ENCODE peak calls at places on chromosomes 13 and 19, in six cellular contexts. E is Peyer's patch, K is ovary, G is right lobe of liver, I is testis, N is spleen. W is an unnamed sample.

GRCh38 chr13:51328488-51328887 is 11.0 kb upstream of the SERPINE3 start:
- DNase-seq in E (no peak), K (no peak), G (no peak), I (no peak), N (no peak), W (no peak)

GRCh38 chr19:17352608-17353280 is 15.4 kb downstream of the GTPBP3 start:
- DNase-seq in E (no peak), K (no peak), G (no peak), I (no peak), N (no peak), W (no peak)

GRCh38 chr19:5137114-5137513 is 168.2 kb downstream of the KDM4B start:
- DNase-seq in E (no peak), K (no peak), G (no peak), I (no peak), N (no peak), W (no peak)

GRCh38 chr13:100230813-100231575 is 142.1 kb downstream of the PCCA start:
- DNase-seq in E (no peak), K (no peak), G (no peak), I (no peak), N (no peak), W (no peak)

GRCh38 chr13:110254151-110254679 is 52.7 kb downstream of the COL4A1 start:
- DNase-seq in E (no peak), K (no peak), G (no peak), I (peak; percentile 12), N (no peak), W (no peak)

GRCh38 chr19:12202250-12202649 is 39.4 kb downstream of the ZNF136 start:
- DNase-seq in E (peak; percentile 81), K (no peak), G (no peak), I (peak; percentile 44), N (peak; percentile 73), W (peak; percentile 66)

GRCh38 chr19:8506402-8506957 is 4.0 kb upstream of the PRAM1 start:
- DNase-seq in E (no peak), K (no peak), G (no peak), I (no peak), N (no peak), W (no peak)

GRCh38 chr19:53947624-53948023 is 15.1 kb upstream of the CACNG8 start:
- DNase-seq in E (no peak), K (no peak), G (no peak), I (no peak), N (no peak), W (no peak)

GRCh38 chr13:27375686-27376326 is 48.6 kb upstream of the GTF3A start:
- DNase-seq in E (peak; percentile 84), K (peak; percentile 38), G (no peak), I (peak; percentile 83), N (no peak), W (peak; percentile 70)

GRCh38 chr19:8445488-8446001 is 770 bp downstream of the HNRNPM start:
- DNase-seq in E (peak; percentile 68), K (peak; percentile 31), G (peak; percentile 78), I (peak; percentile 59), N (peak; percentile 90), W (peak; percentile 67)

GRCh38 chr19:34998777-34999497 is 1.2 kb upstream of the GRAMD1A start:
- DNase-seq in E (no peak), K (no peak), G (peak; percentile 48), I (no peak), N (peak; percentile 75), W (no peak)

GRCh38 chr13:32150239-32150638 is 118.7 kb downstream of the FRY start:
- DNase-seq in E (no peak), K (no peak), G (no peak), I (peak; percentile 28), N (no peak), W (no peak)

GRCh38 chr19:15332311-15332996 is at the start of gene BRD4:
- DNase-seq in E (peak; percentile 86), K (peak; percentile 70), G (peak; percentile 81), I (peak; percentile 81), N (peak; percentile 94), W (peak; percentile 78)

GRCh38 chr19:31531326-31531725 is 182.1 kb upstream of the TSHZ3 start:
- DNase-seq in E (no peak), K (no peak), G (no peak), I (no peak), N (no peak), W (no peak)

GRCh38 chr19:11091343-11092153 is 2.3 kb downstream of the LDLR start:
- DNase-seq in E (peak; percentile 78), K (peak; percentile 58), G (no peak), I (peak; percentile 31), N (no peak), W (peak; percentile 67)

GRCh38 chr13:52454459-52454824 is 836 bp upstream of the CKAP2 start:
- DNase-seq in E (peak; percentile 69), K (no peak), G (no peak), I (no peak), N (peak; percentile 79), W (no peak)

GRCh38 chr13:77509221-77509620 is 26.3 kb upstream of the SCEL start:
- DNase-seq in E (no peak), K (no peak), G (no peak), I (no peak), N (no peak), W (no peak)

GRCh38 chr13:46603165-46603603 is 50.2 kb downstream of the LRCH1 start:
- DNase-seq in E (no peak), K (no peak), G (no peak), I (no peak), N (no peak), W (no peak)

GRCh38 chr13:22451345-22451744 is 729.4 kb upstream of the SGCG start:
- DNase-seq in E (no peak), K (no peak), G (no peak), I (no peak), N (no peak), W (no peak)

GRCh38 chr19:38223119-38223523 is 901 bp downstream of the DPF1 start:
- DNase-seq in E (no peak), K (no peak), G (no peak), I (no peak), N (no peak), W (no peak)

GRCh38 chr19:58229255-58229639 is 533 bp downstream of the ZNF544 start:
- DNase-seq in E (no peak), K (no peak), G (no peak), I (peak; percentile 34), N (no peak), W (no peak)

GRCh38 chr19:44635581-44636438 is 7.9 kb upstream of the PVR start:
- DNase-seq in E (no peak), K (no peak), G (no peak), I (no peak), N (no peak), W (no peak)

GRCh38 chr13:109785892-109786450 is 412 bp downstream of the IRS2 start:
- DNase-seq in E (no peak), K (no peak), G (no peak), I (peak; percentile 40), N (no peak), W (no peak)

GRCh38 chr19:40398417-40399056 is 8.6 kb upstream of the HIPK4 start:
- DNase-seq in E (peak; percentile 76), K (peak; percentile 61), G (no peak), I (peak; percentile 69), N (no peak), W (peak; percentile 44)

GRCh38 chr13:38417727-38418126 is 68.1 kb downstream of the UFM1 start:
- DNase-seq in E (no peak), K (no peak), G (no peak), I (no peak), N (no peak), W (no peak)

GRCh38 chr19:15161028-15161984 is 39.5 kb downstream of the NOTCH3 start:
- DNase-seq in E (peak; percentile 50), K (no peak), G (no peak), I (peak; percentile 35), N (no peak), W (no peak)

GRCh38 chr13:51230473-51231105 is 8.4 kb downstream of the FAM124A start:
- DNase-seq in E (peak; percentile 58), K (peak; percentile 66), G (no peak), I (peak; percentile 85), N (no peak), W (peak; percentile 72)

GRCh38 chr13:24802074-24802473 is 38.1 kb downstream of the RNF17 start:
- DNase-seq in E (no peak), K (no peak), G (no peak), I (no peak), N (no peak), W (no peak)

GRCh38 chr19:31334849-31335624 is 14.2 kb downstream of the TSHZ3 start:
- DNase-seq in E (peak; percentile 28), K (no peak), G (no peak), I (no peak), N (no peak), W (peak; percentile 4)

GRCh38 chr13:23868521-23868920 is 20.7 kb downstream of the MIPEP start:
- DNase-seq in E (no peak), K (no peak), G (no peak), I (no peak), N (no peak), W (no peak)

GRCh38 chr13:113723400-113724015 is 35.5 kb upstream of the TMEM255B start:
- DNase-seq in E (no peak), K (no peak), G (no peak), I (no peak), N (peak; percentile 44), W (no peak)

DNA sequence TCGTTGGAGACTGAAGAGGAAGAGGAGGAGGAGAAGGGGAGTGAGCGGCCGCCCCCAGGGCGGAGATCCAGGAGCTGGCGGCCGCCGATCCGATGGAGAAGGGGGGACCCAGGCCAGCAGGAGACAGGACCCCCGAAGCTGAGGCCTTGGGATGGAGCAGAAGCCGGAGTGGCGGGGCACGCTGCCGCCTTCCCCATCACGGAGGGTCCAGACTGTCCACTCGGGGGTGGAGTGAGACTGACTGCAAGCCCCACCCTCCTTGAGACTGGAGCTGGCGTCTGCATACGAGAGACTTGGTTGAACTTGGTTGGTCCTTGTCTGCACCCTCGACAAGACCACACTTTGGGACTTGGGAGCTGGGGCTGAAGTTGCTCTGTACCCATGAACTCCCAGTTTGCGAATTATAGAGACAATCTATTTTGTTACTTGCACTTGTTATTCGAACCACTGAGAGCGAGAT is 1.8 kb downstream of the GADD45B start:
- DNase-seq in E (peak; percentile 69), K (no peak), G (peak; percentile 74), I (peak; percentile 47), N (peak; percentile 84), W (no peak)
- TF ChIP-seq POLR2A in E (no peak), K (peak; percentile 10), G (peak; percentile 4), I (no peak), N (no peak), W (no peak)

DNA sequence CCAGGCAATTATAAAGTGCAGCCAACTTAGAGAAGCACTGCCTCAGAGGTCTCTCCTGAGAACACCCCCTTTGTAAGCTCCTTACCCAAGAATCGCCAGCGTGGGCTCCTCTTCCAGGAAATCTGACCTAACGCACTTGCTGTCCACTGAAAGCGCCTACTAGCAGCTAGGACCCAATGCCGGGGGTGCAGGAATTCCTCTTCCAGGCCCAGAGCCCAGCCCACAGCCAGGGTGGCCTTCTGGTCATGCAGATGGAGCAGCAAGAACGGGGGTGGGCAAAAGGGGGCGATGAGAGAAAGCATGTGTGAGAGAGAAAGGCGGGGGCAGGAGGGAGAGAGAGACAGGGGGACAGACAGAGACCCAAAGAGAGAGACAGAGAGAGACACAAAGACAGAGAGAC is 67.0 kb upstream of the CACNA1A start:
- DNase-seq in E (no peak), K (no peak), G (no peak), I (no peak), N (no peak), W (no peak)
- TF ChIP-seq CTCF in E (no peak), K (no peak), G (no peak), I (no peak), N (no peak), W (no peak)

GRCh38 chr13:40589285-40590109 is 76.9 kb downstream of the FOXO1 start:
- DNase-seq in E (peak; percentile 78), K (no peak), G (no peak), I (peak; percentile 32), N (no peak), W (no peak)
- TF ChIP-seq POLR2A in E (no peak), K (no peak), G (no peak), I (no peak), N (no peak), W (no peak)

GRCh38 chr13:96397807-96398206 is 307.9 kb downstream of the HS6ST3 start:
- DNase-seq in E (no peak), K (no peak), G (no peak), I (no peak), N (no peak), W (no peak)
- TF ChIP-seq CTCF in E (no peak), K (no peak), G (no peak), I (no peak), N (no peak), W (no peak)

W was measured in stomach.